ENCODE peak calls at places on chromosomes 2 and 18, in four cellular contexts. I, S, Q and N are unnamed samples.

GRCh38 chr2:71129891-71130324 is at the start of gene MCEE:
- DNase-seq in I (peak; percentile 97), S (peak; percentile 94), Q (peak; percentile 83), N (peak; percentile 55)

GRCh38 chr2:26139269-26140183 is 33.4 kb upstream of the GAREM2 start:
- DNase-seq in I (no peak), Q (no peak), S (no peak), N (no peak)

GRCh38 chr2:237156131-237156856 is 70.6 kb downstream of the COPS8 start:
- DNase-seq in I (peak; percentile 87), S (peak; percentile 17), Q (peak; percentile 95), N (peak; percentile 74)

GRCh38 chr2:17709897-17710296 is 43.7 kb downstream of the SMC6 start:
- DNase-seq in S (no peak), Q (no peak), I (no peak), N (no peak)

GRCh38 chr2:216992056-216992455 is 132.2 kb upstream of the TNP1 start:
- DNase-seq in S (no peak), Q (no peak), I (no peak), N (no peak)

GRCh38 chr2:219461061-219461514 is 26.4 kb downstream of the SPEG start:
- DNase-seq in I (no peak), S (no peak), Q (peak; percentile 58), N (no peak)

GRCh38 chr2:196331143-196331542 is 159.8 kb upstream of the STK17B start:
- DNase-seq in Q (peak; percentile 88), I (no peak), S (no peak), N (peak; percentile 80)

GRCh38 chr2:85913854-85914524 is 25.2 kb upstream of the ST3GAL5 start:
- DNase-seq in Q (peak; percentile 50), I (no peak), S (no peak), N (peak; percentile 80)

GRCh38 chr2:177355874-177356273 is 36.7 kb upstream of the AGPS start:
- DNase-seq in I (no peak), Q (peak; percentile 81), S (no peak), N (no peak)

GRCh38 chr18:62200121-62200914 is 13.3 kb downstream of the RELCH start:
- DNase-seq in I (no peak), Q (peak; percentile 51), S (no peak), N (no peak)

GRCh38 chr2:8144785-8145184 is 537.1 kb upstream of the ID2 start:
- DNase-seq in I (no peak), S (no peak), Q (peak; percentile 89), N (peak; percentile 38)

GRCh38 chr18:56458770-56459450 is 179.5 kb downstream of the TXNL1 start:
- DNase-seq in I (no peak), S (no peak), Q (no peak), N (no peak)

GRCh38 chr2:3262437-3263388 is 114.9 kb downstream of the EIPR1 start:
- DNase-seq in S (no peak), I (no peak), Q (no peak), N (no peak)

GRCh38 chr2:218031771-218032257 is 29.0 kb upstream of the TNS1 start:
- DNase-seq in S (no peak), Q (no peak), I (peak; percentile 80), N (no peak)

GRCh38 chr2:143261986-143262784 is 133.0 kb downstream of the ARHGAP15 start:
- DNase-seq in S (no peak), Q (peak; percentile 4), I (no peak), N (no peak)

GRCh38 chr18:21262244-21262643 is 20.2 kb downstream of the GREB1L start:
- DNase-seq in I (no peak), Q (no peak), S (no peak), N (no peak)

GRCh38 chr2:151071382-151071781 is 190.3 kb downstream of the RBM43 start:
- DNase-seq in S (no peak), Q (peak; percentile 54), I (no peak), N (peak; percentile 35)